ENCODE peak calls at places on chromosomes 7 and 10, in six cellular contexts. G is stomach, P is GM23338, E is vagina, W is breast epithelium, F is spleen. O is an unnamed sample.

GRCh38 chr10:121524138-121524817 is 74.0 kb downstream of the FGFR2 start:
- DNase-seq in G (no peak), P (no peak), E (no peak), W (no peak), F (no peak), O (no peak)

GRCh38 chr7:130290745-130291144 is 2.2 kb upstream of the CPA4 start:
- DNase-seq in G (no peak), P (no peak), E (no peak), W (no peak), F (no peak), O (no peak)

GRCh38 chr10:6321880-6322279 is 119.1 kb downstream of the PFKFB3 start:
- DNase-seq in G (no peak), P (no peak), E (no peak), W (no peak), F (no peak), O (no peak)

GRCh38 chr7:155591055-155591750 is 44.8 kb upstream of the CNPY1 start:
- DNase-seq in G (no peak), P (no peak), E (no peak), W (no peak), F (no peak), O (peak; percentile 58)

GRCh38 chr10:98294270-98294627 is 26.3 kb upstream of the LOXL4 start:
- DNase-seq in G (no peak), P (no peak), E (no peak), W (no peak), F (no peak), O (peak; percentile 43)

GRCh38 chr10:88652621-88653020 is 11.6 kb upstream of the LIPF start:
- DNase-seq in G (no peak), P (no peak), E (no peak), W (no peak), F (no peak), O (no peak)

GRCh38 chr10:132420469-132421376 is 23.7 kb downstream of the PWWP2B start:
- DNase-seq in G (peak; percentile 77), P (no peak), E (no peak), W (no peak), F (peak; percentile 91), O (no peak)

GRCh38 chr10:5196613-5197234 is at the start of gene AKR1C4:
- DNase-seq in G (no peak), P (no peak), E (no peak), W (no peak), F (no peak), O (no peak)

GRCh38 chr10:11849908-11850307 is 26.8 kb downstream of the PROSER2 start:
- DNase-seq in G (no peak), P (no peak), E (no peak), W (no peak), F (no peak), O (no peak)

GRCh38 chr10:132706701-132707100 is 79.2 kb downstream of the NKX6-2 start:
- DNase-seq in G (no peak), P (no peak), E (no peak), W (peak; percentile 24), F (peak; percentile 58), O (peak; percentile 24)

GRCh38 chr7:128876978-128877755 is 14.5 kb downstream of the ATP6V1F start:
- DNase-seq in G (no peak), P (no peak), E (no peak), W (no peak), F (peak; percentile 69), O (peak; percentile 61)

GRCh38 chr10:114634607-114634974 is 23.5 kb downstream of the ABLIM1 start:
- DNase-seq in G (no peak), P (no peak), E (no peak), W (no peak), F (no peak), O (no peak)

GRCh38 chr7:105838273-105839141 is 37.9 kb downstream of the ATXN7L1 start:
- DNase-seq in G (peak; percentile 71), P (peak; percentile 74), E (no peak), W (no peak), F (no peak), O (no peak)

GRCh38 chr10:85916192-85916747 is 450.3 kb downstream of the GRID1 start:
- DNase-seq in G (no peak), P (peak; percentile 2), E (no peak), W (no peak), F (no peak), O (no peak)

GRCh38 chr10:1409359-1409750 is 328.0 kb downstream of the ADARB2 start:
- DNase-seq in G (peak; percentile 16), P (no peak), E (peak; percentile 61), W (no peak), F (no peak), O (no peak)

GRCh38 chr10:124091646-124092269 is 1.6 kb downstream of the CHST15 start:
- DNase-seq in G (no peak), P (peak; percentile 72), E (no peak), W (no peak), F (peak; percentile 90), O (no peak)

GRCh38 chr10:124094419-124094785 is 1.0 kb upstream of the CHST15 start:
- DNase-seq in G (no peak), P (no peak), E (no peak), W (no peak), F (no peak), O (no peak)

GRCh38 chr10:124092270-124093075 is 925 bp downstream of the CHST15 start:
- DNase-seq in G (peak; percentile 59), P (peak; percentile 82), E (no peak), W (no peak), F (peak; percentile 96), O (no peak)

GRCh38 chr10:124095096-124095495 is 1.7 kb upstream of the CHST15 start:
- DNase-seq in G (no peak), P (no peak), E (no peak), W (no peak), F (no peak), O (no peak)

DNA sequence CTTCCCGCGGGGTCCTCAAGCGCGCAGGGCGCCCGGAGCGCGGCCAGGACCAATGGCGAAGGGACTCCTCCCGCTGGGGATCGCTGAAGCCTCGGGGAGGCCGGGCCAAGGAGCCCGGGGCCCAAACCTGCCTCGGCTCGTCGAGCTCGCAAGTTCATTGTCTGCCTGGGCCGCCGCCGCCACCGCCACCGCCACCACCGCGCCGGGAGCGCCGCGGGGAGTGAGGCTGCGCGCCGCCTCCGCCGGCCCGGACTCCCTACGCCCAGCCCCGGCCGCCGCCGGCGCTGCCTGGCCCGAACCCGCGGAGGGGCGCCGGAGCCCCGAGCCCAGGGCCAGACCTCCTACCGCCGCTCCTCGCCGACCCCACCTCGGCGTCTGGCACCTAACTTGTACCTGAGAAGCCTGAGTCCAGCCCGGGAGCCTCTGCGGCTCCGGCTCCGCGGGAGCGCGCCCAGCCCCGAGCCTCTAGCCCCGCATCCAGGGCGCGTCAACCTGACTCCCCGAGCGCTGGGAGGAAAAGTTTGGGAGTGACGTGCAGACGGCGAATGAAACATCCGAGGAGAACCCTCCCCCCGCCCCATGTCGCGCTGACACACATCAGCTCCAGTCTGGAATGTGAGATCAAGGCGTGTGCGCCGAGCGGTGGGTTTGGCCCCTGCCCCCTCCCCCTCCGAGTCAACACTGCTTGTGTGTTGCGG is at the start of gene CHST15:
- DNase-seq in G (peak; percentile 48), P (peak; percentile 85), E (no peak), W (peak; percentile 72), F (no peak), O (no peak)
- TF ChIP-seq POLR2AphosphoS5 in G (peak; percentile 72), P (no peak), E (no peak), W (peak; percentile 19), F (peak; percentile 76), O (no peak)

DNA sequence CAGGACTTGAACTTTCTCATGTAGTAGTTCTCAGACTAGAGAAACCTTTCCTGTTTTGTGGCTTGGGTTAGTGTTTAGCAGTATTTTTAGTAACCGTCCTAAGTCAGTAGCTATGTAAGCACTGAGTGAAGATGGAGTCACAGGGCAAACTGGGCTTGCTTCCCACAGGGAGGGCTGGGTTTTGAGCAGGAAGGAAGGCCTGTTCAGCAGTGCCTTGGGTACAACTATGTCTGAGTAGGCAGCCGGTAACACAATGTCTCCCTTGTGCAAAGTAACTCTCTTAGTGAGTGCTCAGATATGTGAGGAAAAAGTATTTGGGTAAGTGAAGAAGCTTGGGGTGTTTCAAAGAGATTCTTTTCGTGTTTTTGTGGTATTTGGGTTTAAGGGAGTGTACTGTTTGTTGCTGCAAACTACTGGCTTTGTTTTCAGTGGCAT is 96.4 kb downstream of the CCSER2 start:
- DNase-seq in G (peak; percentile 90), P (peak; percentile 43), E (no peak), W (peak; percentile 84), F (no peak), O (peak; percentile 87)
- TF ChIP-seq POLR2AphosphoS5 in G (peak; percentile 90), P (no peak), E (peak; percentile 97), W (peak; percentile 30), F (peak; percentile 49), O (no peak)

GRCh38 chr7:53022893-53023292 is 12.5 kb upstream of the POM121L12 start:
- DNase-seq in G (no peak), P (no peak), E (no peak), W (no peak), F (no peak), O (no peak)
- TF ChIP-seq POLR2AphosphoS5 in G (no peak), P (no peak), E (no peak), W (no peak), F (no peak), O (no peak)

DNA sequence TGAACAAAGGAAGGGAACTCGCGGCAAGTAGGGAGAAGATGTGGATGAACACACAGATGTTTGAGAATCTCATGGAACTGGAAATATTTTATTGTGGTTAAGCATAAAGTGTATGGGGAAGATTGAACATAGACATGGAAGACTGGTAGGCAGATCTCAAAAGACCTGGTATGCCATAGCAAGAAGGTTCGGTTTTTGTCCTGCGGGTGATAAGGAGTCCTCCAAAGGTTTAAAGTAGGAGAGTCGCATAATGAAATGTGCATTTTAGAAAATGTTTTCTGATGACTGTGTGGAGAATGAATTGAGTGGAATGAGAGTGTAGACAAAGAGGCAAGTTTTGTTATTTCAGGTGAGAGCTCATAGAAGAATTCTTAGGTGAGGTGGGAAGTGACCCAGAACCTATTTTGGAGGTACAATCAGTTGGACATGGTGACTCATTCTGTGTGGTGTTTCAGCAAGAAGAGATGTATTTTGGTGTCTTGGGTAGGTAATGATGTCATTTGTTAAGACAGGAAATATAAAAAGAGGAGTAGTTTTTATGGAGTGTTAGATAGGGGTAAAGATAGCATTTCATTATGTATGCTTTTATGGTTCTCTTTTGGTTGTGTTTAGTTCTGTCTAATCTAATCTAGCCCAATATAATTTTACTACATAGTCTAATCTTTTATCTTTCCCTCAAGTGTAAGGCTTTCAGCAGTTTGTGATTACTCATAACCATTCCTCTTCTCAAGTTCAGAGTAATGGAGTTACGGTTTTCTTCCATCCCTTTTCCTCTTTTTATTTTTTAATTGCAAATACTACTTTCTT is 239.2 kb downstream of the EXOC4 start:
- DNase-seq in G (no peak), P (no peak), E (no peak), W (no peak), F (no peak), O (no peak)
- TF ChIP-seq POLR2AphosphoS5 in G (no peak), P (no peak), E (no peak), W (no peak), F (no peak), O (no peak)

GRCh38 chr7:81846398-81846797 is 76.6 kb upstream of the HGF start:
- DNase-seq in G (no peak), P (no peak), E (no peak), W (no peak), F (no peak), O (no peak)
- TF ChIP-seq POLR2AphosphoS5 in G (peak; percentile 28), P (no peak), E (no peak), W (no peak), F (no peak), O (no peak)

DNA sequence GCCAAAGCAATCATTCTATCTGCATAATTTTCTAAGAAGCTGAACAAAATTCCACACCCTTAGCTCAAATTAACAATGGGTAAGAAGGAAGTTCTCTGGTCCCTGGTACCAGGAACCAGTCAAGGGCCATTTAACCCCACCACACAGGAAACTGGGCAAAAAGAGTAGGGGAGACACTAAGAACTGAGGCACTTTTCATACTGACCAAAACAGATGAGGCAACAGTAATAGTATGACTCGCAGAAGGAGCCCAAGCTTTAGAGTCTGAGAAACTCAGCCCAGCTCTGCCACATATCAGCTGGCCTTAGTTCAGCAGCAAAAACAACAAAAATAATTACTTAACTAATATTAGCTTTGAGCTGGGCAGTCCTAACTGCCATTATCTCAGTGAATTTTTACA is 221.3 kb downstream of the FAM107B start:
- DNase-seq in G (no peak), P (no peak), E (peak; percentile 19), W (no peak), F (no peak), O (no peak)
- TF ChIP-seq POLR2AphosphoS5 in G (no peak), P (no peak), E (no peak), W (no peak), F (no peak), O (no peak)